ENCODE peak calls at places on chromosomes 16 and 17, in eight cellular contexts. One of them, this sample, is unnamed.

GRCh38 chr16:75580-76501 is 2.2 kb upstream of the MPG start:
- DNase-seq in effector memory CD4-positive, alpha-beta T cell: no peak
- DNase-seq in psoas muscle: peak; percentile 92
- DNase-seq in SJSA1: peak; percentile 88
- DNase-seq in upper lobe of right lung: peak; percentile 87
- DNase-seq in right atrium auricular region: peak; percentile 92
- DNase-seq in lung: peak; percentile 73
- DNase-seq in cardiac muscle cell: no peak
- DNase-seq in this sample: no peak

GRCh38 chr17:74493381-74493833 is 27.0 kb downstream of the CD300A start:
- DNase-seq in effector memory CD4-positive, alpha-beta T cell: peak; percentile 41
- DNase-seq in upper lobe of right lung: peak; percentile 80
- DNase-seq in SJSA1: peak; percentile 73
- DNase-seq in psoas muscle: peak; percentile 81
- DNase-seq in right atrium auricular region: no peak
- DNase-seq in cardiac muscle cell: peak; percentile 77
- DNase-seq in lung: peak; percentile 67
- DNase-seq in this sample: peak; percentile 75

GRCh38 chr16:1163567-1164055 is 10.7 kb downstream of the CACNA1H start:
- DNase-seq in effector memory CD4-positive, alpha-beta T cell: no peak
- DNase-seq in upper lobe of right lung: no peak
- DNase-seq in cardiac muscle cell: no peak
- DNase-seq in psoas muscle: no peak
- DNase-seq in SJSA1: peak; percentile 70
- DNase-seq in lung: no peak
- DNase-seq in right atrium auricular region: no peak
- DNase-seq in this sample: no peak

GRCh38 chr17:67151717-67152116 is 93.3 kb downstream of the HELZ start:
- DNase-seq in lung: no peak
- DNase-seq in cardiac muscle cell: no peak
- DNase-seq in effector memory CD4-positive, alpha-beta T cell: no peak
- DNase-seq in right atrium auricular region: no peak
- DNase-seq in SJSA1: no peak
- DNase-seq in upper lobe of right lung: no peak
- DNase-seq in psoas muscle: no peak
- DNase-seq in this sample: no peak

GRCh38 chr17:31587462-31587861 is 196.0 kb downstream of the RAB11FIP4 start:
- DNase-seq in upper lobe of right lung: no peak
- DNase-seq in cardiac muscle cell: no peak
- DNase-seq in right atrium auricular region: no peak
- DNase-seq in SJSA1: no peak
- DNase-seq in lung: no peak
- DNase-seq in effector memory CD4-positive, alpha-beta T cell: no peak
- DNase-seq in psoas muscle: no peak
- DNase-seq in this sample: no peak

GRCh38 chr16:74950511-74950910 is 34.4 kb downstream of the WDR59 start:
- DNase-seq in psoas muscle: no peak
- DNase-seq in cardiac muscle cell: no peak
- DNase-seq in upper lobe of right lung: no peak
- DNase-seq in effector memory CD4-positive, alpha-beta T cell: no peak
- DNase-seq in lung: no peak
- DNase-seq in SJSA1: no peak
- DNase-seq in right atrium auricular region: no peak
- DNase-seq in this sample: no peak

GRCh38 chr17:35554668-35555067 is 6.0 kb downstream of the SLFN14 start:
- DNase-seq in effector memory CD4-positive, alpha-beta T cell: no peak
- DNase-seq in SJSA1: no peak
- DNase-seq in psoas muscle: no peak
- DNase-seq in lung: no peak
- DNase-seq in upper lobe of right lung: no peak
- DNase-seq in cardiac muscle cell: no peak
- DNase-seq in right atrium auricular region: no peak
- DNase-seq in this sample: no peak

GRCh38 chr16:73530529-73530928 is 482.6 kb upstream of the ZFHX3 start:
- DNase-seq in lung: no peak
- DNase-seq in effector memory CD4-positive, alpha-beta T cell: no peak
- DNase-seq in right atrium auricular region: no peak
- DNase-seq in psoas muscle: no peak
- DNase-seq in upper lobe of right lung: no peak
- DNase-seq in cardiac muscle cell: no peak
- DNase-seq in SJSA1: no peak
- DNase-seq in this sample: no peak

GRCh38 chr16:69851491-69852240 is 89.5 kb downstream of the WWP2 start:
- DNase-seq in effector memory CD4-positive, alpha-beta T cell: no peak
- DNase-seq in SJSA1: peak; percentile 68
- DNase-seq in lung: no peak
- DNase-seq in cardiac muscle cell: no peak
- DNase-seq in upper lobe of right lung: no peak
- DNase-seq in right atrium auricular region: no peak
- DNase-seq in psoas muscle: no peak
- DNase-seq in this sample: no peak

GRCh38 chr16:12330977-12331376 is 354.4 kb downstream of the SNX29 start:
- DNase-seq in cardiac muscle cell: no peak
- DNase-seq in SJSA1: no peak
- DNase-seq in upper lobe of right lung: no peak
- DNase-seq in psoas muscle: no peak
- DNase-seq in effector memory CD4-positive, alpha-beta T cell: no peak
- DNase-seq in right atrium auricular region: no peak
- DNase-seq in lung: no peak
- DNase-seq in this sample: no peak

GRCh38 chr16:28051486-28051885 is 12.0 kb downstream of the GSG1L start:
- DNase-seq in right atrium auricular region: no peak
- DNase-seq in psoas muscle: no peak
- DNase-seq in lung: no peak
- DNase-seq in SJSA1: no peak
- DNase-seq in cardiac muscle cell: no peak
- DNase-seq in upper lobe of right lung: no peak
- DNase-seq in effector memory CD4-positive, alpha-beta T cell: no peak
- DNase-seq in this sample: no peak

GRCh38 chr17:18260332-18261145 is at the start of gene MIEF2:
- DNase-seq in SJSA1: peak; percentile 93
- DNase-seq in cardiac muscle cell: peak; percentile 97
- DNase-seq in lung: peak; percentile 97
- DNase-seq in psoas muscle: peak; percentile 98
- DNase-seq in effector memory CD4-positive, alpha-beta T cell: peak; percentile 79
- DNase-seq in upper lobe of right lung: peak; percentile 98
- DNase-seq in right atrium auricular region: peak; percentile 97
- DNase-seq in this sample: peak; percentile 92

GRCh38 chr17:28204751-28205150 is 114.2 kb upstream of the TMEM97 start:
- DNase-seq in effector memory CD4-positive, alpha-beta T cell: no peak
- DNase-seq in SJSA1: peak; percentile 52
- DNase-seq in upper lobe of right lung: no peak
- DNase-seq in lung: no peak
- DNase-seq in cardiac muscle cell: no peak
- DNase-seq in right atrium auricular region: no peak
- DNase-seq in psoas muscle: no peak
- DNase-seq in this sample: no peak

GRCh38 chr17:77437017-77437416 is 296.2 kb downstream of the SEC14L1 start:
- DNase-seq in right atrium auricular region: no peak
- DNase-seq in SJSA1: no peak
- DNase-seq in upper lobe of right lung: no peak
- DNase-seq in psoas muscle: no peak
- DNase-seq in cardiac muscle cell: no peak
- DNase-seq in effector memory CD4-positive, alpha-beta T cell: no peak
- DNase-seq in lung: no peak
- DNase-seq in this sample: no peak

GRCh38 chr16:84924339-84925091 is 86.8 kb downstream of the ZDHHC7 start:
- DNase-seq in effector memory CD4-positive, alpha-beta T cell: no peak
- DNase-seq in right atrium auricular region: no peak
- DNase-seq in SJSA1: no peak
- DNase-seq in upper lobe of right lung: no peak
- DNase-seq in psoas muscle: peak; percentile 92
- DNase-seq in cardiac muscle cell: no peak
- DNase-seq in lung: no peak
- DNase-seq in this sample: no peak

GRCh38 chr16:84925773-84926372 is 85.5 kb downstream of the ZDHHC7 start:
- DNase-seq in cardiac muscle cell: no peak
- DNase-seq in upper lobe of right lung: no peak
- DNase-seq in psoas muscle: no peak
- DNase-seq in lung: no peak
- DNase-seq in effector memory CD4-positive, alpha-beta T cell: no peak
- DNase-seq in right atrium auricular region: no peak
- DNase-seq in SJSA1: no peak
- DNase-seq in this sample: no peak

GRCh38 chr16:84927621-84928591 is 83.4 kb downstream of the ZDHHC7 start:
- DNase-seq in right atrium auricular region: peak; percentile 84
- DNase-seq in SJSA1: no peak
- DNase-seq in effector memory CD4-positive, alpha-beta T cell: no peak
- DNase-seq in lung: no peak
- DNase-seq in upper lobe of right lung: no peak
- DNase-seq in cardiac muscle cell: no peak
- DNase-seq in psoas muscle: no peak
- DNase-seq in this sample: no peak

GRCh38 chr16:84926462-84926861 is 84.9 kb downstream of the ZDHHC7 start:
- DNase-seq in upper lobe of right lung: no peak
- DNase-seq in effector memory CD4-positive, alpha-beta T cell: no peak
- DNase-seq in cardiac muscle cell: peak; percentile 27
- DNase-seq in right atrium auricular region: no peak
- DNase-seq in lung: no peak
- DNase-seq in psoas muscle: no peak
- DNase-seq in SJSA1: no peak
- DNase-seq in this sample: no peak

GRCh38 chr16:84925092-84925772 is 86.1 kb downstream of the ZDHHC7 start:
- DNase-seq in effector memory CD4-positive, alpha-beta T cell: peak; percentile 41
- DNase-seq in SJSA1: peak; percentile 68
- DNase-seq in psoas muscle: peak; percentile 89
- DNase-seq in upper lobe of right lung: peak; percentile 84
- DNase-seq in right atrium auricular region: no peak
- DNase-seq in lung: peak; percentile 58
- DNase-seq in cardiac muscle cell: peak; percentile 60
- DNase-seq in this sample: peak; percentile 55
- H3K4me1 ChIP-seq in effector memory CD4-positive, alpha-beta T cell: no peaks in the 10 kb centered on the region
- H3K4me1 ChIP-seq in SJSA1: peaks cover 6% of the 10 kb centered on the region
- H3K4me1 ChIP-seq in psoas muscle: peaks cover 23% of the 10 kb centered on the region
- H3K4me1 ChIP-seq in upper lobe of right lung: peaks cover 18% of the 10 kb centered on the region
- H3K4me1 ChIP-seq in right atrium auricular region: no peaks in the 10 kb centered on the region
- H3K4me1 ChIP-seq in lung: peaks cover 14% of the 10 kb centered on the region
- H3K4me1 ChIP-seq in cardiac muscle cell: peaks cover 22% of the 10 kb centered on the region
- H3K4me1 ChIP-seq in this sample: no peaks in the 10 kb centered on the region

GRCh38 chr17:50056961-50057330 is 1.0 kb downstream of the ITGA3 start:
- DNase-seq in SJSA1: peak; percentile 82
- DNase-seq in right atrium auricular region: peak; percentile 63
- DNase-seq in psoas muscle: no peak
- DNase-seq in lung: no peak
- DNase-seq in effector memory CD4-positive, alpha-beta T cell: no peak
- DNase-seq in upper lobe of right lung: no peak
- DNase-seq in cardiac muscle cell: peak; percentile 35
- DNase-seq in this sample: no peak

GRCh38 chr17:50055426-50056216 is at the start of gene ITGA3:
- DNase-seq in psoas muscle: peak; percentile 82
- DNase-seq in effector memory CD4-positive, alpha-beta T cell: peak; percentile 49
- DNase-seq in cardiac muscle cell: peak; percentile 89
- DNase-seq in right atrium auricular region: peak; percentile 75
- DNase-seq in SJSA1: peak; percentile 90
- DNase-seq in lung: peak; percentile 88
- DNase-seq in upper lobe of right lung: peak; percentile 94
- DNase-seq in this sample: no peak

GRCh38 chr17:50053654-50053960 is 2.3 kb upstream of the ITGA3 start:
- DNase-seq in upper lobe of right lung: no peak
- DNase-seq in right atrium auricular region: no peak
- DNase-seq in SJSA1: no peak
- DNase-seq in psoas muscle: peak; percentile 0
- DNase-seq in effector memory CD4-positive, alpha-beta T cell: no peak
- DNase-seq in lung: no peak
- DNase-seq in cardiac muscle cell: no peak
- DNase-seq in this sample: no peak

GRCh38 chr17:50056217-50056960 is 479 bp downstream of the ITGA3 start:
- DNase-seq in right atrium auricular region: peak; percentile 62
- DNase-seq in lung: peak; percentile 70
- DNase-seq in upper lobe of right lung: peak; percentile 86
- DNase-seq in cardiac muscle cell: peak; percentile 86
- DNase-seq in SJSA1: peak; percentile 82
- DNase-seq in psoas muscle: peak; percentile 81
- DNase-seq in effector memory CD4-positive, alpha-beta T cell: no peak
- DNase-seq in this sample: no peak

DNA sequence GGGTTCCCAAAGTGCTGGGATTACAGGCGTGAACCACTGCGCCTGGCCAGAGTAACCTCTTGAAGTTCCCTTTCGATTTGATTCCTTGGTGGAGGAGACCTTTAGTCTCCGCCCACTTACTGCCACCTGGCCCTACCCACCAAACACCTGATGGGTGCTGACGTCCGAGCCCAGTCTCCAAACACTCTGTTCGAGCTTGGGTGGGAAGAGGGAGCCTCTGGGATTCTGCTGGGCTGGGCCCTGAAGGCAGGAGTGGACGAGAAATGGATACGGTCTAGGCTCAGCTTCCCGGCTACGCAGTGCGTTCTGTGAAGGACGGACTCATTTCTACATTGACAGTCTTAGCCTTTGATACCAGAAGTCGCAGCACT is 870 bp upstream of the ITGA3 start:
- DNase-seq in lung: peak; percentile 86
- DNase-seq in effector memory CD4-positive, alpha-beta T cell: no peak
- DNase-seq in psoas muscle: peak; percentile 53
- DNase-seq in cardiac muscle cell: peak; percentile 47
- DNase-seq in right atrium auricular region: no peak
- DNase-seq in SJSA1: no peak
- DNase-seq in upper lobe of right lung: peak; percentile 88
- DNase-seq in this sample: no peak
- H3K4me3 ChIP-seq in lung: peak overlapping the region; percentile 47
- H3K4me3 ChIP-seq in effector memory CD4-positive, alpha-beta T cell: peak overlapping the region; percentile 84
- H3K4me3 ChIP-seq in psoas muscle: peak overlapping the region; percentile 76
- H3K4me3 ChIP-seq in cardiac muscle cell: peak overlapping the region; percentile 51
- H3K4me3 ChIP-seq in right atrium auricular region: peak overlapping the region; percentile 75
- H3K4me3 ChIP-seq in SJSA1: peak overlapping the region; percentile 84
- H3K4me3 ChIP-seq in upper lobe of right lung: peak overlapping the region; percentile 90
- H3K4me3 ChIP-seq in this sample: peak overlapping the region; percentile 72

GRCh38 chr16:61195006-61195405 is 841.2 kb downstream of the CDH8 start:
- DNase-seq in right atrium auricular region: no peak
- DNase-seq in lung: no peak
- DNase-seq in effector memory CD4-positive, alpha-beta T cell: no peak
- DNase-seq in cardiac muscle cell: no peak
- DNase-seq in psoas muscle: no peak
- DNase-seq in SJSA1: no peak
- DNase-seq in upper lobe of right lung: no peak
- DNase-seq in this sample: no peak
- H3K27ac ChIP-seq in right atrium auricular region: no peak overlapping the region
- H3K27ac ChIP-seq in lung: no peak overlapping the region
- H3K27ac ChIP-seq in effector memory CD4-positive, alpha-beta T cell: no peak overlapping the region
- H3K27ac ChIP-seq in cardiac muscle cell: no peak overlapping the region
- H3K27ac ChIP-seq in psoas muscle: no peak overlapping the region
- H3K27ac ChIP-seq in SJSA1: no peak overlapping the region
- H3K27ac ChIP-seq in upper lobe of right lung: no peak overlapping the region
- H3K27ac ChIP-seq in this sample: no peak overlapping the region

DNA sequence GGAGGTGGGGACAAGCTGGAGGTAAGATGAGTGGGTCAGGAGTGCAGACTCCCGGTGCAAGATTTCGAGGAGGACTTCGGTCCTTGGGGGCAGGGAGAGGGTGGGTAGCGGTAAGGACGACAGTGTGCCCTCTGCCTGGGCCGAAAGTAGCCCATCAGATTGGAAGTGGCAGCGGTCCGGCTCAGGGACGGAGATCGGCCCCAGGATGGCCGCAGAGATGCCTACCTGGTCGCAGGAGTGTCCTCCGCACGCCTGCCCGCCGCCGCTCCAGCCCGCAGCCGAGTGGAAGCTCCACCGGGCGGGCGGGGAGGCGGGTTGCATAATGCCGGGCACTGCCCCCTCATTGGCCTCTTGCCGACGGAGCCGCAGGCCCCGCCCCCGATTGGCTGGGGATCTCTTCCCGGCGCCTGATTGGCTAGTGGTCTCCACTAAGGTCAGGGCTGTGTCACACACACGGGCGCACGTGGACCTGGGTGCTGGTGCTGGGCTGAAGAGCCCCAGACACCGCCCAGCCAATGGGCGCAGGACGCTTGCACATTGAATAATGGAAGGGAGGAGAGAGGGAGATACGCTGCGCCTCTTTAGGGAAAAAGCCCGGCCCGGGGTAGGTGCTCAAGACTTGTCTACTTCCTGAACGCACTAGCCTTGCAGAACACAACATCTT is at the start of gene PER1:
- DNase-seq in effector memory CD4-positive, alpha-beta T cell: peak; percentile 86
- DNase-seq in right atrium auricular region: peak; percentile 99
- DNase-seq in cardiac muscle cell: peak; percentile 96
- DNase-seq in upper lobe of right lung: peak; percentile 99
- DNase-seq in lung: peak; percentile 98
- DNase-seq in psoas muscle: peak; percentile 99
- DNase-seq in SJSA1: peak; percentile 93
- DNase-seq in this sample: no peak
- H3K4me1 ChIP-seq in effector memory CD4-positive, alpha-beta T cell: peaks cover 62% of the 10 kb centered on the region
- H3K4me1 ChIP-seq in right atrium auricular region: no peaks in the 10 kb centered on the region
- H3K4me1 ChIP-seq in cardiac muscle cell: peaks cover 38% of the 10 kb centered on the region
- H3K4me1 ChIP-seq in upper lobe of right lung: peaks cover 39% of the 10 kb centered on the region
- H3K4me1 ChIP-seq in lung: peaks cover 20% of the 10 kb centered on the region
- H3K4me1 ChIP-seq in psoas muscle: peaks cover 44% of the 10 kb centered on the region
- H3K4me1 ChIP-seq in SJSA1: peaks cover 62% of the 10 kb centered on the region
- H3K4me1 ChIP-seq in this sample: peaks cover 9% of the 10 kb centered on the region